ENCODE peak calls at places on chromosomes 3 and 15, in seven cellular contexts. F is naive thymus-derived CD4-positive, alpha-beta T cell; J is CD4-positive, alpha-beta T cell; E is right lobe of liver; D is right cardiac atrium; M is effector memory CD8-positive, alpha-beta T cell; G is activated B cell treated with CpG ODN at 0.5 μM for 24 hours. O is an unnamed sample.

GRCh38 chr3:62109534-62109933 is 263.8 kb downstream of the FEZF2 start:
- ATAC-seq in M (no peak), E (no peak), F (no peak), J (no peak), D (peak), G (no peak), O (no peak)

GRCh38 chr15:45641374-45641778 is 6.5 kb downstream of the SQOR start:
- ATAC-seq in E (peak), M (no peak), F (peak), D (peak), J (no peak), G (no peak), O (no peak)

GRCh38 chr15:94080416-94080815 is 150.9 kb upstream of the MCTP2 start:
- ATAC-seq in G (no peak), J (no peak), M (peak), F (peak), E (no peak), D (peak), O (no peak)

GRCh38 chr3:36677331-36678007 is 86.9 kb downstream of the DCLK3 start:
- ATAC-seq in J (no peak), F (no peak), D (no peak), M (no peak), G (peak), E (no peak), O (peak)

GRCh38 chr3:109563149-109563548 is 225.8 kb upstream of the DPPA4 start:
- ATAC-seq in G (no peak), F (peak), J (peak), D (no peak), M (peak), E (no peak), O (no peak)

GRCh38 chr3:27483117-27484001 is 825 bp downstream of the SLC4A7 start:
- ATAC-seq in F (no peak), G (peak), E (no peak), M (peak), D (peak), J (no peak), O (peak)

GRCh38 chr3:46711305-46711704 is 6.4 kb downstream of the PRSS50 start:
- ATAC-seq in D (no peak), F (no peak), M (no peak), G (no peak), J (no peak), E (no peak), O (no peak)

GRCh38 chr3:101216710-101217457 is 103.5 kb downstream of the IMPG2 start:
- ATAC-seq in G (no peak), D (peak), M (no peak), J (no peak), E (no peak), F (no peak), O (peak)

GRCh38 chr3:168414149-168414548 is 318.4 kb upstream of the GOLIM4 start:
- ATAC-seq in F (no peak), D (no peak), G (no peak), J (no peak), E (no peak), M (no peak), O (no peak)